ENCODE peak calls at places on chromosomes 11 and 22, in ten cellular contexts. N, M, O, U, T, Q, F, H, Y and D are unnamed samples.

GRCh38 chr11:6411594-6412031 is 7.3 kb downstream of the APBB1 start:
- DNase-seq in N (no peak), M (peak), O (peak), U (no peak), T (no peak), Q (no peak), F (no peak), H (no peak), Y (no peak), D (no peak)

GRCh38 chr11:17591293-17591692 is 44.2 kb downstream of the OTOG start:
- DNase-seq in N (no peak), M (no peak), O (no peak), U (no peak), T (no peak), Q (no peak), F (no peak), H (no peak), Y (no peak), D (no peak)

GRCh38 chr11:57459112-57460016 is 964 bp upstream of the RTN4RL2 start:
- DNase-seq in N (peak), M (no peak), O (no peak), U (no peak), T (peak), Q (peak), F (peak), H (no peak), Y (no peak), D (no peak)

GRCh38 chr11:118076754-118077281 is at the start of gene TMPRSS4:
- DNase-seq in N (peak), M (no peak), O (no peak), U (no peak), T (no peak), Q (peak), F (no peak), H (no peak), Y (no peak), D (no peak)

GRCh38 chr11:2573240-2574042 is 126.4 kb downstream of the KCNQ1OT1 start:
- DNase-seq in N (peak), M (no peak), O (no peak), U (no peak), T (no peak), Q (peak), F (no peak), H (no peak), Y (no peak), D (no peak)

GRCh38 chr11:12224537-12224893 is 114.1 kb downstream of the MICAL2 start:
- DNase-seq in N (peak), M (peak), O (peak), U (no peak), T (peak), Q (peak), F (peak), H (peak), Y (no peak), D (peak)

GRCh38 chr22:22030493-22031182 is 48.1 kb upstream of the TOP3B start:
- DNase-seq in N (no peak), M (no peak), O (no peak), U (no peak), T (no peak), Q (no peak), F (no peak), H (peak), Y (peak), D (no peak)

GRCh38 chr11:2672553-2673249 is 27.1 kb downstream of the KCNQ1OT1 start:
- DNase-seq in N (peak), M (no peak), O (no peak), U (no peak), T (no peak), Q (no peak), F (no peak), H (no peak), Y (no peak), D (no peak)

GRCh38 chr11:69393865-69394233 is 87.6 kb upstream of the LINC01488 start:
- DNase-seq in N (no peak), M (no peak), O (no peak), U (no peak), T (no peak), Q (no peak), F (no peak), H (no peak), Y (no peak), D (no peak)

GRCh38 chr11:20060180-20060579 is 100.1 kb downstream of the DBX1 start:
- DNase-seq in N (no peak), M (no peak), O (no peak), U (no peak), T (no peak), Q (no peak), F (no peak), H (no peak), Y (no peak), D (no peak)

GRCh38 chr11:78276311-78276710 is 87.6 kb downstream of the USP35 start:
- DNase-seq in N (no peak), M (no peak), O (no peak), U (no peak), T (no peak), Q (no peak), F (no peak), H (no peak), Y (no peak), D (no peak)

GRCh38 chr22:27420817-27421361 is 380.7 kb downstream of the MN1 start:
- DNase-seq in N (peak), M (no peak), O (no peak), U (peak), T (no peak), Q (peak), F (no peak), H (peak), Y (peak), D (peak)

GRCh38 chr11:1864216-1864615 is 11.3 kb downstream of the LSP1 start:
- DNase-seq in N (peak), M (no peak), O (no peak), U (no peak), T (no peak), Q (peak), F (no peak), H (peak), Y (no peak), D (no peak)

GRCh38 chr22:46769191-46769675 is 6.8 kb downstream of the TBC1D22A start:
- DNase-seq in N (peak), M (no peak), O (no peak), U (no peak), T (no peak), Q (peak), F (no peak), H (no peak), Y (no peak), D (peak)

GRCh38 chr11:44886765-44887164 is 63.9 kb downstream of the TP53I11 start:
- DNase-seq in N (no peak), M (no peak), O (no peak), U (peak), T (no peak), Q (no peak), F (no peak), H (peak), Y (no peak), D (no peak)

GRCh38 chr11:2562897-2563215 is 118.0 kb downstream of the KCNQ1 start:
- DNase-seq in N (no peak), M (no peak), O (no peak), U (no peak), T (no peak), Q (no peak), F (no peak), H (no peak), Y (no peak), D (no peak)

GRCh38 chr11:6353367-6353987 is 33.2 kb upstream of the CAVIN3 start:
- DNase-seq in N (peak), M (no peak), O (peak), U (peak), T (peak), Q (peak), F (peak), H (peak), Y (peak), D (peak)

GRCh38 chr11:62149986-62150886 is 26.4 kb downstream of the INCENP start:
- DNase-seq in N (no peak), M (no peak), O (no peak), U (no peak), T (no peak), Q (no peak), F (no peak), H (no peak), Y (no peak), D (no peak)

GRCh38 chr11:29657709-29658108 is 359.1 kb downstream of the KCNA4 start:
- DNase-seq in N (no peak), M (no peak), O (no peak), U (no peak), T (no peak), Q (no peak), F (no peak), H (no peak), Y (no peak), D (no peak)

GRCh38 chr22:44661659-44662569 is 40.1 kb upstream of the PRR5 start:
- DNase-seq in N (peak), M (no peak), O (no peak), U (no peak), T (no peak), Q (peak), F (no peak), H (no peak), Y (no peak), D (no peak)

GRCh38 chr11:76850815-76851214 is 9.9 kb upstream of the ACER3 start:
- DNase-seq in N (no peak), M (no peak), O (no peak), U (no peak), T (no peak), Q (no peak), F (no peak), H (no peak), Y (no peak), D (peak)

GRCh38 chr22:21673534-21674321 is 7.9 kb downstream of the PPIL2 start:
- DNase-seq in N (no peak), M (no peak), O (no peak), U (no peak), T (no peak), Q (no peak), F (no peak), H (no peak), Y (no peak), D (no peak)

GRCh38 chr22:31526275-31526674 is 29.9 kb downstream of the SFI1 start:
- DNase-seq in N (no peak), M (no peak), O (no peak), U (no peak), T (no peak), Q (no peak), F (peak), H (no peak), Y (no peak), D (no peak)

GRCh38 chr11:47216141-47216798 is 1.5 kb downstream of the DDB2 start:
- DNase-seq in N (peak), M (no peak), O (no peak), U (peak), T (no peak), Q (peak), F (peak), H (peak), Y (peak), D (no peak)

GRCh38 chr11:64339754-64340408 is at the start of gene CCDC88B:
- DNase-seq in N (peak), M (no peak), O (no peak), U (no peak), T (peak), Q (peak), F (peak), H (no peak), Y (no peak), D (no peak)

GRCh38 chr22:27686534-27686933 is 115.0 kb downstream of the MN1 start:
- DNase-seq in N (peak), M (peak), O (peak), U (peak), T (no peak), Q (peak), F (no peak), H (peak), Y (peak), D (peak)

GRCh38 chr11:68259122-68259959 is 12.4 kb downstream of the C11orf24 start:
- DNase-seq in N (no peak), M (no peak), O (no peak), U (no peak), T (no peak), Q (no peak), F (no peak), H (no peak), Y (no peak), D (no peak)

GRCh38 chr11:92269021-92269420 is 44.4 kb downstream of the FAT3 start:
- DNase-seq in N (no peak), M (no peak), O (no peak), U (peak), T (no peak), Q (no peak), F (no peak), H (peak), Y (peak), D (no peak)

GRCh38 chr11:35662649-35663407 is at the start of gene TRIM44:
- DNase-seq in N (peak), M (peak), O (peak), U (peak), T (peak), Q (peak), F (peak), H (peak), Y (peak), D (peak)

GRCh38 chr11:70501933-70502540 is 103.7 kb downstream of the CTTN start:
- DNase-seq in N (peak), M (no peak), O (no peak), U (no peak), T (no peak), Q (peak), F (no peak), H (no peak), Y (no peak), D (no peak)

GRCh38 chr11:25211635-25212251 is 714.9 kb downstream of the LUZP2 start:
- DNase-seq in N (no peak), M (no peak), O (no peak), U (no peak), T (no peak), Q (no peak), F (no peak), H (no peak), Y (no peak), D (no peak)

GRCh38 chr11:92387882-92388281 is 163.3 kb downstream of the FAT3 start:
- DNase-seq in N (no peak), M (no peak), O (no peak), U (no peak), T (no peak), Q (no peak), F (no peak), H (no peak), Y (no peak), D (no peak)

GRCh38 chr11:31442086-31442485 is 67.3 kb downstream of the IMMP1L start:
- DNase-seq in N (no peak), M (no peak), O (no peak), U (no peak), T (no peak), Q (no peak), F (no peak), H (no peak), Y (no peak), D (no peak)

GRCh38 chr11:95829580-95830259 is 39.4 kb downstream of the CEP57 start:
- DNase-seq in N (no peak), M (no peak), O (no peak), U (no peak), T (no peak), Q (no peak), F (no peak), H (peak), Y (peak), D (no peak)

GRCh38 chr11:20966489-20966888 is 297.1 kb downstream of the NELL1 start:
- DNase-seq in N (no peak), M (no peak), O (no peak), U (no peak), T (no peak), Q (no peak), F (no peak), H (no peak), Y (no peak), D (no peak)

GRCh38 chr22:49672013-49672516 is 155.6 kb downstream of the BRD1 start:
- DNase-seq in N (no peak), M (no peak), O (no peak), U (no peak), T (no peak), Q (no peak), F (no peak), H (no peak), Y (no peak), D (no peak)

GRCh38 chr22:22578702-22579424 is 19.8 kb upstream of the PRAME start:
- DNase-seq in N (peak), M (no peak), O (no peak), U (peak), T (no peak), Q (no peak), F (no peak), H (peak), Y (peak), D (no peak)

GRCh38 chr11:95307310-95307709 is 76.3 kb upstream of the SESN3 start:
- DNase-seq in N (no peak), M (no peak), O (no peak), U (no peak), T (no peak), Q (no peak), F (no peak), H (no peak), Y (no peak), D (no peak)

GRCh38 chr11:29166306-29166705 is 850.5 kb downstream of the KCNA4 start:
- DNase-seq in N (no peak), M (no peak), O (no peak), U (no peak), T (no peak), Q (no peak), F (no peak), H (no peak), Y (no peak), D (no peak)